ENCODE peak calls at places on chromosomes 3 and 15, in five cellular contexts. Z is nephron progenitor cell; F is stimulated activated CD8-positive, alpha-beta memory T cell treated with anti-CD3 and anti-CD28 coated beads, Interleukin-15, amount 100 ng/mL, for 48 hours; T is lung microvascular endothelial cell; V is foreskin fibroblast. C is an unnamed sample.

GRCh38 chr15:44726568-44727461 is 9.5 kb upstream of the TRIM69 start:
- DNase-seq in T (peak), F (peak), Z (no peak), V (peak), C (peak)

GRCh38 chr3:122183521-122183892 is at the start of gene CASR:
- DNase-seq in V (peak), F (no peak), T (no peak), Z (peak), C (no peak)

GRCh38 chr3:180409170-180409569 is 192.8 kb upstream of the TTC14 start:
- DNase-seq in F (no peak), V (no peak), Z (no peak), T (no peak), C (no peak)

GRCh38 chr15:73353734-73354133 is 15.0 kb downstream of the HCN4 start:
- DNase-seq in T (no peak), Z (no peak), V (no peak), F (no peak), C (no peak)

GRCh38 chr3:66598168-66598567 is 97.3 kb upstream of the LRIG1 start:
- DNase-seq in F (no peak), Z (no peak), T (no peak), V (peak), C (no peak)

GRCh38 chr15:100687532-100688215 is 85.3 kb downstream of the ASB7 start:
- DNase-seq in F (no peak), Z (no peak), V (peak), T (no peak), C (no peak)

GRCh38 chr3:25472747-25473146 is 44.7 kb downstream of the RARB start:
- DNase-seq in F (no peak), Z (no peak), T (no peak), V (no peak), C (no peak)

GRCh38 chr3:184740509-184741258 is 28.8 kb upstream of the MAGEF1 start:
- DNase-seq in F (no peak), T (no peak), V (peak), Z (no peak), C (no peak)

GRCh38 chr15:80424381-80424780 is 20.2 kb downstream of the ARNT2 start:
- DNase-seq in V (no peak), F (no peak), Z (no peak), T (no peak), C (no peak)

GRCh38 chr15:74790080-74790916 is 8.4 kb downstream of the CSK start:
- DNase-seq in Z (no peak), F (no peak), V (peak), T (no peak), C (no peak)

GRCh38 chr3:127796751-127797150 is 25.6 kb downstream of the MGLL start:
- DNase-seq in T (no peak), Z (no peak), V (no peak), F (no peak), C (no peak)

GRCh38 chr15:42107483-42107882 is 13.1 kb upstream of the PLA2G4D start:
- DNase-seq in T (peak), F (peak), Z (no peak), V (no peak), C (no peak)

C was measured in iPS DF 19.7.